ENCODE peak calls at places on chromosomes 1 and 21, in nine cellular contexts. T is adrenal gland, Y is mesendoderm, V is brain microvascular endothelial cell, U is NCI-H1694, W is amniotic stem cell, J is fibroblast of villous mesenchyme, C is mesothelial cell of epicardium, P is A549. G is an unnamed sample.

GRCh38 chr1:1225238-1225845 is 6.5 kb downstream of the SDF4 start:
- DNase-seq in T (no peak), Y (no peak), V (no peak), U (no peak), W (no peak), J (no peak), C (no peak), P (no peak), G (no peak)

GRCh38 chr1:16189003-16189402 is 23.4 kb downstream of the ARHGEF19 start:
- DNase-seq in T (no peak), Y (no peak), V (no peak), U (no peak), W (no peak), J (peak), C (no peak), P (peak), G (no peak)

GRCh38 chr1:62271137-62271536 is 48.1 kb downstream of the KANK4 start:
- DNase-seq in T (no peak), Y (no peak), V (no peak), U (no peak), W (no peak), J (no peak), C (no peak), P (no peak), G (no peak)

GRCh38 chr21:21101911-21102310 is 103.7 kb downstream of the NCAM2 start:
- DNase-seq in T (peak), Y (peak), V (peak), U (peak), W (no peak), J (peak), C (no peak), P (no peak), G (no peak)

GRCh38 chr1:203324103-203325003 is 19.0 kb downstream of the BTG2 start:
- DNase-seq in T (no peak), Y (no peak), V (no peak), U (no peak), W (no peak), J (no peak), C (no peak), P (no peak), G (no peak)

GRCh38 chr1:17635811-17636210 is 96.3 kb downstream of the ARHGEF10L start:
- DNase-seq in T (peak), Y (no peak), V (no peak), U (no peak), W (no peak), J (no peak), C (no peak), P (no peak), G (no peak)

GRCh38 chr1:213135572-213135971 is 84.5 kb downstream of the RPS6KC1 start:
- DNase-seq in T (no peak), Y (peak), V (no peak), U (no peak), W (no peak), J (peak), C (no peak), P (no peak), G (no peak)

GRCh38 chr1:109847251-109847650 is 63.4 kb upstream of the CSF1 start:
- DNase-seq in T (no peak), Y (no peak), V (no peak), U (no peak), W (no peak), J (no peak), C (no peak), P (no peak), G (no peak)

GRCh38 chr21:45032977-45033705 is 41.2 kb upstream of the ADARB1 start:
- DNase-seq in T (peak), Y (no peak), V (no peak), U (no peak), W (no peak), J (no peak), C (no peak), P (no peak), G (no peak)

GRCh38 chr1:223142795-223143759 is at the start of gene TLR5:
- DNase-seq in T (peak), Y (peak), V (peak), U (peak), W (peak), J (peak), C (peak), P (peak), G (peak)

GRCh38 chr1:198678901-198679329 is 40.1 kb downstream of the PTPRC start:
- DNase-seq in T (no peak), Y (no peak), V (no peak), U (no peak), W (no peak), J (no peak), C (no peak), P (no peak), G (peak)

GRCh38 chr1:170114916-170115315 is 30.8 kb upstream of the NTMT2 start:
- DNase-seq in T (no peak), Y (peak), V (peak), U (no peak), W (peak), J (peak), C (no peak), P (no peak), G (no peak)

GRCh38 chr1:153677718-153678518 is 570 bp upstream of the NPR1 start:
- DNase-seq in T (peak), Y (peak), V (peak), U (peak), W (no peak), J (peak), C (peak), P (peak), G (peak)

GRCh38 chr1:70387507-70387906 is 23.6 kb upstream of the CTH start:
- DNase-seq in T (no peak), Y (no peak), V (no peak), U (no peak), W (no peak), J (no peak), C (no peak), P (no peak), G (no peak)

GRCh38 chr1:66412689-66413088 is 121.3 kb upstream of the SGIP1 start:
- DNase-seq in T (no peak), Y (no peak), V (no peak), U (no peak), W (no peak), J (peak), C (no peak), P (no peak), G (no peak)

GRCh38 chr1:21552715-21553114 is 43.5 kb downstream of the ALPL start:
- DNase-seq in T (no peak), Y (peak), V (peak), U (no peak), W (peak), J (peak), C (no peak), P (no peak), G (no peak)

GRCh38 chr1:30525980-30526651 is 197.3 kb downstream of the MATN1 start:
- DNase-seq in T (peak), Y (peak), V (peak), U (no peak), W (no peak), J (peak), C (peak), P (peak), G (no peak)

GRCh38 chr1:65069186-65069585 is 78.8 kb upstream of the AK4 start:
- DNase-seq in T (no peak), Y (no peak), V (no peak), U (no peak), W (no peak), J (no peak), C (no peak), P (no peak), G (no peak)